ENCODE peak calls at places on chromosome 19, in four cellular contexts. One of them, this sample, is unnamed.

GRCh38 chr19:6768236-6768785 is 1.1 kb upstream of the SH2D3A start:
- DNase-seq in endothelial cell: no peak
- DNase-seq in dorsolateral prefrontal cortex: no peak
- DNase-seq in GM12865: peak; percentile 30
- DNase-seq in this sample: no peak

GRCh38 chr19:28221736-28222135 is 991.2 kb downstream of the UQCRFS1 start:
- DNase-seq in endothelial cell: no peak
- DNase-seq in dorsolateral prefrontal cortex: no peak
- DNase-seq in GM12865: no peak
- DNase-seq in this sample: no peak

GRCh38 chr19:27858981-27859581 is 1353.9 kb downstream of the UQCRFS1 start:
- DNase-seq in endothelial cell: no peak
- DNase-seq in dorsolateral prefrontal cortex: no peak
- DNase-seq in GM12865: no peak
- DNase-seq in this sample: no peak

GRCh38 chr19:6947745-6948144 is 60.4 kb downstream of the ADGRE1 start:
- DNase-seq in endothelial cell: no peak
- DNase-seq in dorsolateral prefrontal cortex: no peak
- DNase-seq in GM12865: peak; percentile 80
- DNase-seq in this sample: no peak

GRCh38 chr19:51551673-51552440 is 19.2 kb upstream of the ZNF175 start:
- DNase-seq in endothelial cell: no peak
- DNase-seq in dorsolateral prefrontal cortex: no peak
- DNase-seq in GM12865: peak; percentile 11
- DNase-seq in this sample: no peak

GRCh38 chr19:10766681-10767201 is 48.9 kb downstream of the DNM2 start:
- DNase-seq in endothelial cell: no peak
- DNase-seq in dorsolateral prefrontal cortex: no peak
- DNase-seq in GM12865: no peak
- DNase-seq in this sample: no peak

GRCh38 chr19:55693336-55693974 is 18.4 kb downstream of the EPN1 start:
- DNase-seq in endothelial cell: no peak
- DNase-seq in dorsolateral prefrontal cortex: peak; percentile 44
- DNase-seq in GM12865: no peak
- DNase-seq in this sample: no peak

GRCh38 chr19:30153326-30154210 is 211.5 kb downstream of the URI1 start:
- DNase-seq in endothelial cell: no peak
- DNase-seq in dorsolateral prefrontal cortex: no peak
- DNase-seq in GM12865: peak; percentile 61
- DNase-seq in this sample: no peak

GRCh38 chr19:43760941-43761340 is 6.2 kb upstream of the SMG9 start:
- DNase-seq in endothelial cell: no peak
- DNase-seq in dorsolateral prefrontal cortex: no peak
- DNase-seq in GM12865: no peak
- DNase-seq in this sample: no peak

GRCh38 chr19:43755256-43755801 is 567 bp upstream of the SMG9 start:
- DNase-seq in endothelial cell: peak; percentile 71
- DNase-seq in dorsolateral prefrontal cortex: peak; percentile 87
- DNase-seq in GM12865: peak; percentile 93
- DNase-seq in this sample: peak; percentile 68

GRCh38 chr19:43762814-43763213 is 8.1 kb upstream of the SMG9 start:
- DNase-seq in endothelial cell: no peak
- DNase-seq in dorsolateral prefrontal cortex: no peak
- DNase-seq in GM12865: no peak
- DNase-seq in this sample: no peak

GRCh38 chr19:43763473-43763939 is 8.7 kb upstream of the SMG9 start:
- DNase-seq in endothelial cell: no peak
- DNase-seq in dorsolateral prefrontal cortex: no peak
- DNase-seq in GM12865: peak; percentile 87
- DNase-seq in this sample: no peak

GRCh38 chr19:43759515-43759914 is 4.8 kb upstream of the SMG9 start:
- DNase-seq in endothelial cell: no peak
- DNase-seq in dorsolateral prefrontal cortex: no peak
- DNase-seq in GM12865: peak; percentile 75
- DNase-seq in this sample: no peak
- TF ChIP-seq CTCF in endothelial cell: no peak
- TF ChIP-seq CTCF in dorsolateral prefrontal cortex: no peak
- TF ChIP-seq CTCF in GM12865: peak; percentile 51
- TF ChIP-seq CTCF in this sample: peak; percentile 53

DNA sequence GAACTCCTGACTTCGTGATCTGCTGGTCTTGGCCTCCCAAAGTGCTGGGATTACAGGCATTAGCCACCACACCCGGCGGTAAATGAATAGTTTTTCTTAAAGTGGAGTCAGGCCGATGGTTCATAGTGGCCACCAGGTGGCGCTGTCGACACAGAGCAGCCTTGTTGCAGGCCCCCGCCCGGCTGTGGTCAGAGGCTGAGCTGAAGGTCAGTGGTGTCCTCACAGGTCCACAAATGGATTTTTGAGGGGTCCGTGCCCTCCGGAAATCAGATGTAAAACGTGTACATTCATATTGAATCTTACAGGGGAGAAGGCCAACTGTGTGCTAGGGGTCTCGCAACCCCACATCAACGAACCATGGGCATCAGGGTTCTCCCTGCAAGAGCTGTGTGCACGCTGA is 13.4 kb upstream of the WDR18 start:
- DNase-seq in endothelial cell: no peak
- DNase-seq in dorsolateral prefrontal cortex: no peak
- DNase-seq in GM12865: no peak
- DNase-seq in this sample: no peak
- TF ChIP-seq CTCF in endothelial cell: peak; percentile 97
- TF ChIP-seq CTCF in dorsolateral prefrontal cortex: no peak
- TF ChIP-seq CTCF in GM12865: peak; percentile 60
- TF ChIP-seq CTCF in this sample: peak; percentile 75

GRCh38 chr19:40933025-40933424 is 51.0 kb upstream of the CYP2A7 start:
- DNase-seq in endothelial cell: no peak
- DNase-seq in dorsolateral prefrontal cortex: no peak
- DNase-seq in GM12865: no peak
- DNase-seq in this sample: no peak
- TF ChIP-seq CTCF in endothelial cell: no peak
- TF ChIP-seq CTCF in dorsolateral prefrontal cortex: no peak
- TF ChIP-seq CTCF in GM12865: no peak
- TF ChIP-seq CTCF in this sample: no peak

GRCh38 chr19:35478794-35479193 is 11.5 kb downstream of the KRTDAP start:
- DNase-seq in endothelial cell: no peak
- DNase-seq in dorsolateral prefrontal cortex: no peak
- DNase-seq in GM12865: no peak
- DNase-seq in this sample: no peak

GRCh38 chr19:35474104-35474503 is 16.2 kb downstream of the KRTDAP start:
- DNase-seq in endothelial cell: no peak
- DNase-seq in dorsolateral prefrontal cortex: no peak
- DNase-seq in GM12865: no peak
- DNase-seq in this sample: no peak

GRCh38 chr19:35476149-35476548 is 14.1 kb downstream of the KRTDAP start:
- DNase-seq in endothelial cell: no peak
- DNase-seq in dorsolateral prefrontal cortex: no peak
- DNase-seq in GM12865: peak; percentile 26
- DNase-seq in this sample: no peak

GRCh38 chr19:35483089-35483488 is 7.2 kb downstream of the KRTDAP start:
- DNase-seq in endothelial cell: no peak
- DNase-seq in dorsolateral prefrontal cortex: no peak
- DNase-seq in GM12865: peak; percentile 69
- DNase-seq in this sample: no peak

DNA sequence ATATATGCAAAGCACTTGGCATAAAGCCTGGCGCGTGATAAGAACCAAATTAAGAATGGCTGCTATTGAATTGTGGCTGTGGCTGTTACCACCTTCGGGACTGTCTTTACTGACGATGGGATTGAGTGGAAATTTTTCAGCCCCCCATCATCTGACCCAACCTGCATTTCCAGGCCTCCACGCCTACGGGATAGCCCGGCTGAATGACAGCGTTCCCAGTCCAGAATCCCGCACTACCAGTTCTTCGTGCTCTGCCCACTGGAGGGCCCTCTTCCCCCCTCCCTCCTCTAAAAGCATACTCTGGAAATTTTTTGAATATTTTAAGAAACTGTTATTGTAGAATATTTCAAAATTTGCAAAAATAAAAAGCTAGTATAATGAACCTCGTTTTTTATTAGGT is 11.0 kb downstream of the KRTDAP start:
- DNase-seq in endothelial cell: no peak
- DNase-seq in dorsolateral prefrontal cortex: no peak
- DNase-seq in GM12865: no peak
- DNase-seq in this sample: no peak
- TF ChIP-seq CTCF in endothelial cell: no peak
- TF ChIP-seq CTCF in dorsolateral prefrontal cortex: no peak
- TF ChIP-seq CTCF in GM12865: no peak
- TF ChIP-seq CTCF in this sample: peak; percentile 43

DNA sequence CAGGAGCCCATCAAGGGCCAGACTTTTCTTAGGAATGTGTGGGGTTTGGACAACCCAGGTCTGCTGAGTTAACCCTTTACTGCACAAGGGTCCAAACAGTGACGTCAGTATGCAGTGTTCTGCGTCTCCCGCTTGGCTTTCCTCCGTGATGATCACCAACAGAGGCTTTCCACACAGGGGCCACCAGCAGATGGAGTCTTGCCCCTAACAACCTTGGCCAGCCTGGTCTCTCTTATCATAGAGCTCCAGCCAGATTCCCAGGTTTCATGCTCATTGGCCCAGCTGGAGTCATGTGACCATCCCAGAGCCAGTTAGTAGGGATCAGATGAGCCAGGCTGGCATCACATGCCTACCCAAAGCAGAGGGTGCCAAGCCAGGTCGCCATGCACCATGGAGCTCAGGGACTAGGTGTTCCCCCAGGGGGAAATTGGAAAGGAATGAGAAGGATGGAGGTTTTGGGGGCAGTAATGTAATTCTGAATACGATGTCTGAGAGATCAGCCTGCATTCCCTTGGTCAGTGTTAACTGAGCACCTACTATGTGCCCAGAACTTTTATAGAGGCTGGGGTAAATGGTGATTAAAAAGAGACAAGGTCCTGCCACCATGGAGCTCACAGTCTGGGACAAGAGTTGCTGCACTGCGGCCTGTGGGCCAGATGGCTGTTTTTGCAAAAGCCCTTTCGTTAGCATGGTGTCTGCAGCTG is 61.2 kb downstream of the MYH14 start:
- DNase-seq in endothelial cell: no peak
- DNase-seq in dorsolateral prefrontal cortex: no peak
- DNase-seq in GM12865: no peak
- DNase-seq in this sample: no peak
- TF ChIP-seq CTCF in endothelial cell: no peak
- TF ChIP-seq CTCF in dorsolateral prefrontal cortex: no peak
- TF ChIP-seq CTCF in GM12865: no peak
- TF ChIP-seq CTCF in this sample: no peak

DNA sequence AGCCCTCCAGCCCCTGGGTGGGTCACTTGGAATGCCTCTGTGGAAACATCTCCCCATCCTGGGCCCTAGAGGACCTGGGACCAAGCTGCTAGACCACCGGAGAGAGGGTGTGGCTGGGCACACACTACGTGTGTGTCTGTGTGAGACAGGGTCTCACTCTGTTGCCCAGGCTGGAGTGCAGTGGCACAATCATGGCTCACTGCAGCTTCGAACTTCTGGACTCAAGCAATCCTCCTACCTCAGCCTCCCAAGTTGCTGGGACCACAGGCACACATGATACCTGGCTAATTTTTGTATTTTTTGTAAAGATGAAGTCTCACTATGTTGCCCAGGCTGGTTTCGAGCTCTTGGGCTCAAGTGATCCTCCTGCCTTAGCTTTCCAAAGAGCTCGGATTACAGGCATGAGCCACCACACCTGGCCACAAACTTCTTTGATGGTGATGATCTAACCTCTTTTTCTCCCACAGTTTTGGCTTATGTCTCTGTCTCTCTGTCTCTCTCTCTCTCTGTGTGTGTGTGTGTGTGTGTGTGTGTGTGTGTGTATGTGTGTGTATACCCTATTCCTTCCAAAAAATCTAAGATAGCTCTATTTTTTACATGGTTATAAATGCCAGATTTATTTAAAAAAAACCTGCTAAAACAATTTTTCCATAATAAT is 32.1 kb upstream of the SLC7A9 start:
- DNase-seq in endothelial cell: no peak
- DNase-seq in dorsolateral prefrontal cortex: no peak
- DNase-seq in GM12865: no peak
- DNase-seq in this sample: no peak
- TF ChIP-seq CTCF in endothelial cell: no peak
- TF ChIP-seq CTCF in dorsolateral prefrontal cortex: no peak
- TF ChIP-seq CTCF in GM12865: no peak
- TF ChIP-seq CTCF in this sample: no peak

GRCh38 chr19:34578173-34578572 is 96.6 kb downstream of the WTIP start:
- DNase-seq in endothelial cell: no peak
- DNase-seq in dorsolateral prefrontal cortex: no peak
- DNase-seq in GM12865: no peak
- DNase-seq in this sample: no peak

GRCh38 chr19:34579281-34580054 is 97.5 kb downstream of the SCGB2B2 start:
- DNase-seq in endothelial cell: no peak
- DNase-seq in dorsolateral prefrontal cortex: no peak
- DNase-seq in GM12865: no peak
- DNase-seq in this sample: no peak

GRCh38 chr19:34578751-34579150 is 97.2 kb downstream of the WTIP start:
- DNase-seq in endothelial cell: no peak
- DNase-seq in dorsolateral prefrontal cortex: no peak
- DNase-seq in GM12865: no peak
- DNase-seq in this sample: no peak

GRCh38 chr19:34580055-34580336 is 97.0 kb downstream of the SCGB2B2 start:
- DNase-seq in endothelial cell: no peak
- DNase-seq in dorsolateral prefrontal cortex: no peak
- DNase-seq in GM12865: no peak
- DNase-seq in this sample: no peak

DNA sequence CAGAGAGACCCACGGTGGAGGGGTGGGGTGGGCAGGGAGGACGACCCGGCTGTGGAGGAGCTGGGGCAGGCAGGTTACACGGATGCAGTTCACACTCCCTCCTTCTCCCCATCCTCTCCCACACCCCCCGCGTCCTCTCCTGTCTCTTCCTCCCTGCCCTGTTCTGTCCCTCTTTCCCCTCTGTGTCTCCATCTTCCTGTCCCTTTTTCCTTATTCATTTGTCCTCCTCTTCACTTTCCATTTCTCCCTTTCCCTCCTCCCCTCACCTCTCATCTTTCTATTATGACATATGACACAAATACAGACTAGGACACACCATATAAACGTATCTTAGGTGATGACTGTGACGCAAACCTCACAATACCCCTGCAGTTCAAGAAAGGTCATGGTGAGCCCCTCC is 96.6 kb downstream of the SCGB2B2 start:
- DNase-seq in endothelial cell: no peak
- DNase-seq in dorsolateral prefrontal cortex: no peak
- DNase-seq in GM12865: no peak
- DNase-seq in this sample: no peak
- TF ChIP-seq CTCF in endothelial cell: no peak
- TF ChIP-seq CTCF in dorsolateral prefrontal cortex: no peak
- TF ChIP-seq CTCF in GM12865: no peak
- TF ChIP-seq CTCF in this sample: no peak

DNA sequence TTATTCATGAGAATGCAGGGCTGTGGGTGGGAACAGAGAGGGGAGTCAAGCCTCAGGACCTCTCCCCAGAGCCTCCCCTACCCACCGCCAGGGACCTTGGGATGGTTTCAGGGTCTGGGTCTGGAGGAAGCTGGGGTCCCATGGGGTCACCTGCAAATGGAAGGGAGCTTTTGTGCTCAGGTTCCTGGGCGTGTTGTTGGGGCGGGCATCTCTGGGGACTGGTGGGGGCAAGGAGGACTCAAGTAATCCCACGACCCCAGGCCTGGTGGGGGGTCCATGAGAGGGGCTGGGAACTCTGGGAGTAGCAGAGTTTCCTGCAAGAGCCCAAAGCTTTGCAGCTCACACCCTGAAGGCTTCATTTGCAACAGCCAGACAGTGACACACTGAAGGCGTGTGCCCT is 60.2 kb downstream of the UNC13A start:
- DNase-seq in endothelial cell: no peak
- DNase-seq in dorsolateral prefrontal cortex: no peak
- DNase-seq in GM12865: no peak
- DNase-seq in this sample: no peak
- TF ChIP-seq CTCF in endothelial cell: no peak
- TF ChIP-seq CTCF in dorsolateral prefrontal cortex: no peak
- TF ChIP-seq CTCF in GM12865: no peak
- TF ChIP-seq CTCF in this sample: no peak

This sample was measured in neural crest cell.